ENCODE peak calls at places on chromosome 7, in eight cellular contexts. One of them, this sample, is unnamed.

GRCh38 chr7:131076032-131076431 is 251.6 kb upstream of the MKLN1 start:
- DNase-seq in NCI-H1105 treated with DMSO at 0.1 percent for 48 hours: no peak
- DNase-seq in neural progenitor cell: no peak
- DNase-seq in progenitor cell of endocrine pancreas: no peak
- DNase-seq in NCI-H82: no peak
- DNase-seq in stimulated activated CD8-positive, alpha-beta memory T cell treated with anti-CD3 and anti-CD28 coated beads, Interleukin-2, amount 100 ng/mL, for 1 hour: no peak
- DNase-seq in ovary: no peak
- DNase-seq in iris pigment epithelial cell: peak; percentile 87
- DNase-seq in this sample: no peak

GRCh38 chr7:47757946-47758371 is 176.0 kb upstream of the TNS3 start:
- DNase-seq in NCI-H1105 treated with DMSO at 0.1 percent for 48 hours: no peak
- DNase-seq in neural progenitor cell: no peak
- DNase-seq in progenitor cell of endocrine pancreas: no peak
- DNase-seq in NCI-H82: no peak
- DNase-seq in stimulated activated CD8-positive, alpha-beta memory T cell treated with anti-CD3 and anti-CD28 coated beads, Interleukin-2, amount 100 ng/mL, for 1 hour: no peak
- DNase-seq in ovary: peak; percentile 64
- DNase-seq in iris pigment epithelial cell: peak; percentile 97
- DNase-seq in this sample: no peak

GRCh38 chr7:44117801-44118429 is 5.4 kb downstream of the POLD2 start:
- DNase-seq in NCI-H1105 treated with DMSO at 0.1 percent for 48 hours: no peak
- DNase-seq in neural progenitor cell: no peak
- DNase-seq in progenitor cell of endocrine pancreas: no peak
- DNase-seq in NCI-H82: no peak
- DNase-seq in stimulated activated CD8-positive, alpha-beta memory T cell treated with anti-CD3 and anti-CD28 coated beads, Interleukin-2, amount 100 ng/mL, for 1 hour: no peak
- DNase-seq in ovary: no peak
- DNase-seq in iris pigment epithelial cell: no peak
- DNase-seq in this sample: no peak

GRCh38 chr7:28840515-28841125 is 117.5 kb downstream of the TRIL start:
- DNase-seq in NCI-H1105 treated with DMSO at 0.1 percent for 48 hours: peak; percentile 97
- DNase-seq in neural progenitor cell: no peak
- DNase-seq in progenitor cell of endocrine pancreas: no peak
- DNase-seq in NCI-H82: peak; percentile 26
- DNase-seq in stimulated activated CD8-positive, alpha-beta memory T cell treated with anti-CD3 and anti-CD28 coated beads, Interleukin-2, amount 100 ng/mL, for 1 hour: no peak
- DNase-seq in ovary: no peak
- DNase-seq in iris pigment epithelial cell: peak; percentile 37
- DNase-seq in this sample: no peak

GRCh38 chr7:114530074-114530611 is 115.5 kb downstream of the FOXP2 start:
- DNase-seq in NCI-H1105 treated with DMSO at 0.1 percent for 48 hours: peak; percentile 81
- DNase-seq in neural progenitor cell: no peak
- DNase-seq in progenitor cell of endocrine pancreas: no peak
- DNase-seq in NCI-H82: peak; percentile 21
- DNase-seq in stimulated activated CD8-positive, alpha-beta memory T cell treated with anti-CD3 and anti-CD28 coated beads, Interleukin-2, amount 100 ng/mL, for 1 hour: no peak
- DNase-seq in ovary: no peak
- DNase-seq in iris pigment epithelial cell: peak; percentile 26
- DNase-seq in this sample: no peak

GRCh38 chr7:96624954-96625353 is 84.7 kb downstream of the SEM1 start:
- DNase-seq in NCI-H1105 treated with DMSO at 0.1 percent for 48 hours: no peak
- DNase-seq in neural progenitor cell: no peak
- DNase-seq in progenitor cell of endocrine pancreas: no peak
- DNase-seq in NCI-H82: no peak
- DNase-seq in stimulated activated CD8-positive, alpha-beta memory T cell treated with anti-CD3 and anti-CD28 coated beads, Interleukin-2, amount 100 ng/mL, for 1 hour: no peak
- DNase-seq in ovary: no peak
- DNase-seq in iris pigment epithelial cell: no peak
- DNase-seq in this sample: no peak

GRCh38 chr7:6385110-6385792 is 62.5 kb downstream of the DAGLB start:
- DNase-seq in NCI-H1105 treated with DMSO at 0.1 percent for 48 hours: no peak
- DNase-seq in neural progenitor cell: no peak
- DNase-seq in progenitor cell of endocrine pancreas: no peak
- DNase-seq in NCI-H82: no peak
- DNase-seq in stimulated activated CD8-positive, alpha-beta memory T cell treated with anti-CD3 and anti-CD28 coated beads, Interleukin-2, amount 100 ng/mL, for 1 hour: no peak
- DNase-seq in ovary: no peak
- DNase-seq in iris pigment epithelial cell: peak; percentile 98
- DNase-seq in this sample: peak; percentile 95

GRCh38 chr7:96174812-96175211 is 147.1 kb downstream of the SLC25A13 start:
- DNase-seq in NCI-H1105 treated with DMSO at 0.1 percent for 48 hours: no peak
- DNase-seq in neural progenitor cell: no peak
- DNase-seq in progenitor cell of endocrine pancreas: no peak
- DNase-seq in NCI-H82: no peak
- DNase-seq in stimulated activated CD8-positive, alpha-beta memory T cell treated with anti-CD3 and anti-CD28 coated beads, Interleukin-2, amount 100 ng/mL, for 1 hour: no peak
- DNase-seq in ovary: no peak
- DNase-seq in iris pigment epithelial cell: no peak
- DNase-seq in this sample: no peak

GRCh38 chr7:142999793-143000192 is 27.1 kb downstream of the OR9A2 start:
- DNase-seq in NCI-H1105 treated with DMSO at 0.1 percent for 48 hours: no peak
- DNase-seq in neural progenitor cell: no peak
- DNase-seq in progenitor cell of endocrine pancreas: no peak
- DNase-seq in NCI-H82: no peak
- DNase-seq in stimulated activated CD8-positive, alpha-beta memory T cell treated with anti-CD3 and anti-CD28 coated beads, Interleukin-2, amount 100 ng/mL, for 1 hour: no peak
- DNase-seq in ovary: no peak
- DNase-seq in iris pigment epithelial cell: no peak
- DNase-seq in this sample: no peak

GRCh38 chr7:5997210-5997808 is 11.5 kb downstream of the PMS2 start:
- DNase-seq in NCI-H1105 treated with DMSO at 0.1 percent for 48 hours: peak; percentile 69
- DNase-seq in neural progenitor cell: peak; percentile 72
- DNase-seq in progenitor cell of endocrine pancreas: no peak
- DNase-seq in NCI-H82: peak; percentile 69
- DNase-seq in stimulated activated CD8-positive, alpha-beta memory T cell treated with anti-CD3 and anti-CD28 coated beads, Interleukin-2, amount 100 ng/mL, for 1 hour: peak; percentile 23
- DNase-seq in ovary: peak; percentile 42
- DNase-seq in iris pigment epithelial cell: peak; percentile 75
- DNase-seq in this sample: peak; percentile 40

GRCh38 chr7:121000091-121000983 is 11.8 kb downstream of the CPED1 start:
- DNase-seq in NCI-H1105 treated with DMSO at 0.1 percent for 48 hours: no peak
- DNase-seq in neural progenitor cell: no peak
- DNase-seq in progenitor cell of endocrine pancreas: no peak
- DNase-seq in NCI-H82: no peak
- DNase-seq in stimulated activated CD8-positive, alpha-beta memory T cell treated with anti-CD3 and anti-CD28 coated beads, Interleukin-2, amount 100 ng/mL, for 1 hour: no peak
- DNase-seq in ovary: no peak
- DNase-seq in iris pigment epithelial cell: peak; percentile 86
- DNase-seq in this sample: no peak

GRCh38 chr7:92837214-92837749 is 909 bp upstream of the CDK6 start:
- DNase-seq in NCI-H1105 treated with DMSO at 0.1 percent for 48 hours: peak; percentile 60
- DNase-seq in neural progenitor cell: peak; percentile 19
- DNase-seq in progenitor cell of endocrine pancreas: no peak
- DNase-seq in NCI-H82: peak; percentile 39
- DNase-seq in stimulated activated CD8-positive, alpha-beta memory T cell treated with anti-CD3 and anti-CD28 coated beads, Interleukin-2, amount 100 ng/mL, for 1 hour: no peak
- DNase-seq in ovary: no peak
- DNase-seq in iris pigment epithelial cell: no peak
- DNase-seq in this sample: peak; percentile 38

GRCh38 chr7:103597606-103598005 is 151.6 kb upstream of the SLC26A5 start:
- DNase-seq in NCI-H1105 treated with DMSO at 0.1 percent for 48 hours: no peak
- DNase-seq in neural progenitor cell: no peak
- DNase-seq in progenitor cell of endocrine pancreas: no peak
- DNase-seq in NCI-H82: no peak
- DNase-seq in stimulated activated CD8-positive, alpha-beta memory T cell treated with anti-CD3 and anti-CD28 coated beads, Interleukin-2, amount 100 ng/mL, for 1 hour: no peak
- DNase-seq in ovary: no peak
- DNase-seq in iris pigment epithelial cell: no peak
- DNase-seq in this sample: no peak

GRCh38 chr7:102068846-102069245 is 217.8 kb upstream of the SH2B2 start:
- DNase-seq in NCI-H1105 treated with DMSO at 0.1 percent for 48 hours: no peak
- DNase-seq in neural progenitor cell: no peak
- DNase-seq in progenitor cell of endocrine pancreas: no peak
- DNase-seq in NCI-H82: no peak
- DNase-seq in stimulated activated CD8-positive, alpha-beta memory T cell treated with anti-CD3 and anti-CD28 coated beads, Interleukin-2, amount 100 ng/mL, for 1 hour: no peak
- DNase-seq in ovary: no peak
- DNase-seq in iris pigment epithelial cell: no peak
- DNase-seq in this sample: no peak

GRCh38 chr7:111650456-111650999 is 88.2 kb upstream of the IMMP2L start:
- DNase-seq in NCI-H1105 treated with DMSO at 0.1 percent for 48 hours: no peak
- DNase-seq in neural progenitor cell: no peak
- DNase-seq in progenitor cell of endocrine pancreas: no peak
- DNase-seq in NCI-H82: no peak
- DNase-seq in stimulated activated CD8-positive, alpha-beta memory T cell treated with anti-CD3 and anti-CD28 coated beads, Interleukin-2, amount 100 ng/mL, for 1 hour: no peak
- DNase-seq in ovary: no peak
- DNase-seq in iris pigment epithelial cell: peak; percentile 51
- DNase-seq in this sample: no peak

GRCh38 chr7:159075563-159076238 is 69.0 kb downstream of the VIPR2 start:
- DNase-seq in NCI-H1105 treated with DMSO at 0.1 percent for 48 hours: no peak
- DNase-seq in neural progenitor cell: no peak
- DNase-seq in progenitor cell of endocrine pancreas: no peak
- DNase-seq in NCI-H82: no peak
- DNase-seq in stimulated activated CD8-positive, alpha-beta memory T cell treated with anti-CD3 and anti-CD28 coated beads, Interleukin-2, amount 100 ng/mL, for 1 hour: no peak
- DNase-seq in ovary: no peak
- DNase-seq in iris pigment epithelial cell: no peak
- DNase-seq in this sample: no peak

GRCh38 chr7:142720981-142721380 is 28.3 kb upstream of the PRSS1 start:
- DNase-seq in NCI-H1105 treated with DMSO at 0.1 percent for 48 hours: no peak
- DNase-seq in neural progenitor cell: no peak
- DNase-seq in progenitor cell of endocrine pancreas: no peak
- DNase-seq in NCI-H82: no peak
- DNase-seq in stimulated activated CD8-positive, alpha-beta memory T cell treated with anti-CD3 and anti-CD28 coated beads, Interleukin-2, amount 100 ng/mL, for 1 hour: no peak
- DNase-seq in ovary: no peak
- DNase-seq in iris pigment epithelial cell: no peak
- DNase-seq in this sample: no peak

GRCh38 chr7:117090820-117091219 is 137.5 kb downstream of the ST7 start:
- DNase-seq in NCI-H1105 treated with DMSO at 0.1 percent for 48 hours: no peak
- DNase-seq in neural progenitor cell: no peak
- DNase-seq in progenitor cell of endocrine pancreas: no peak
- DNase-seq in NCI-H82: no peak
- DNase-seq in stimulated activated CD8-positive, alpha-beta memory T cell treated with anti-CD3 and anti-CD28 coated beads, Interleukin-2, amount 100 ng/mL, for 1 hour: no peak
- DNase-seq in ovary: no peak
- DNase-seq in iris pigment epithelial cell: no peak
- DNase-seq in this sample: no peak

GRCh38 chr7:94003446-94004023 is 620 bp downstream of the BET1 start:
- DNase-seq in NCI-H1105 treated with DMSO at 0.1 percent for 48 hours: peak; percentile 26
- DNase-seq in neural progenitor cell: peak; percentile 20
- DNase-seq in progenitor cell of endocrine pancreas: no peak
- DNase-seq in NCI-H82: peak; percentile 54
- DNase-seq in stimulated activated CD8-positive, alpha-beta memory T cell treated with anti-CD3 and anti-CD28 coated beads, Interleukin-2, amount 100 ng/mL, for 1 hour: no peak
- DNase-seq in ovary: no peak
- DNase-seq in iris pigment epithelial cell: peak; percentile 33
- DNase-seq in this sample: no peak

GRCh38 chr7:85447004-85447403 is 260.1 kb upstream of the SEMA3D start:
- DNase-seq in NCI-H1105 treated with DMSO at 0.1 percent for 48 hours: no peak
- DNase-seq in neural progenitor cell: no peak
- DNase-seq in progenitor cell of endocrine pancreas: no peak
- DNase-seq in NCI-H82: no peak
- DNase-seq in stimulated activated CD8-positive, alpha-beta memory T cell treated with anti-CD3 and anti-CD28 coated beads, Interleukin-2, amount 100 ng/mL, for 1 hour: no peak
- DNase-seq in ovary: no peak
- DNase-seq in iris pigment epithelial cell: no peak
- DNase-seq in this sample: no peak

GRCh38 chr7:66256281-66256680 is 51.1 kb downstream of the TPST1 start:
- DNase-seq in NCI-H1105 treated with DMSO at 0.1 percent for 48 hours: no peak
- DNase-seq in neural progenitor cell: no peak
- DNase-seq in progenitor cell of endocrine pancreas: no peak
- DNase-seq in NCI-H82: no peak
- DNase-seq in stimulated activated CD8-positive, alpha-beta memory T cell treated with anti-CD3 and anti-CD28 coated beads, Interleukin-2, amount 100 ng/mL, for 1 hour: no peak
- DNase-seq in ovary: no peak
- DNase-seq in iris pigment epithelial cell: no peak
- DNase-seq in this sample: no peak

GRCh38 chr7:44213872-44214595 is 13.3 kb downstream of the YKT6 start:
- DNase-seq in NCI-H1105 treated with DMSO at 0.1 percent for 48 hours: peak; percentile 49
- DNase-seq in neural progenitor cell: peak; percentile 80
- DNase-seq in progenitor cell of endocrine pancreas: no peak
- DNase-seq in NCI-H82: peak; percentile 75
- DNase-seq in stimulated activated CD8-positive, alpha-beta memory T cell treated with anti-CD3 and anti-CD28 coated beads, Interleukin-2, amount 100 ng/mL, for 1 hour: no peak
- DNase-seq in ovary: no peak
- DNase-seq in iris pigment epithelial cell: peak; percentile 43
- DNase-seq in this sample: peak; percentile 33

GRCh38 chr7:117045927-117046710 is 92.8 kb downstream of the ST7 start:
- DNase-seq in NCI-H1105 treated with DMSO at 0.1 percent for 48 hours: no peak
- DNase-seq in neural progenitor cell: no peak
- DNase-seq in progenitor cell of endocrine pancreas: no peak
- DNase-seq in NCI-H82: no peak
- DNase-seq in stimulated activated CD8-positive, alpha-beta memory T cell treated with anti-CD3 and anti-CD28 coated beads, Interleukin-2, amount 100 ng/mL, for 1 hour: no peak
- DNase-seq in ovary: no peak
- DNase-seq in iris pigment epithelial cell: no peak
- DNase-seq in this sample: no peak

GRCh38 chr7:33143996-33144718 is 14.8 kb downstream of the BBS9 start:
- DNase-seq in NCI-H1105 treated with DMSO at 0.1 percent for 48 hours: no peak
- DNase-seq in neural progenitor cell: no peak
- DNase-seq in progenitor cell of endocrine pancreas: no peak
- DNase-seq in NCI-H82: no peak
- DNase-seq in stimulated activated CD8-positive, alpha-beta memory T cell treated with anti-CD3 and anti-CD28 coated beads, Interleukin-2, amount 100 ng/mL, for 1 hour: no peak
- DNase-seq in ovary: no peak
- DNase-seq in iris pigment epithelial cell: peak; percentile 72
- DNase-seq in this sample: peak; percentile 25

GRCh38 chr7:26449175-26450165 is 157.8 kb downstream of the SNX10 start:
- DNase-seq in NCI-H1105 treated with DMSO at 0.1 percent for 48 hours: no peak
- DNase-seq in neural progenitor cell: no peak
- DNase-seq in progenitor cell of endocrine pancreas: no peak
- DNase-seq in NCI-H82: no peak
- DNase-seq in stimulated activated CD8-positive, alpha-beta memory T cell treated with anti-CD3 and anti-CD28 coated beads, Interleukin-2, amount 100 ng/mL, for 1 hour: no peak
- DNase-seq in ovary: no peak
- DNase-seq in iris pigment epithelial cell: peak; percentile 3
- DNase-seq in this sample: peak; percentile 93

GRCh38 chr7:115145512-115145911 is 223.6 kb downstream of the MDFIC start:
- DNase-seq in NCI-H1105 treated with DMSO at 0.1 percent for 48 hours: no peak
- DNase-seq in neural progenitor cell: no peak
- DNase-seq in progenitor cell of endocrine pancreas: no peak
- DNase-seq in NCI-H82: no peak
- DNase-seq in stimulated activated CD8-positive, alpha-beta memory T cell treated with anti-CD3 and anti-CD28 coated beads, Interleukin-2, amount 100 ng/mL, for 1 hour: no peak
- DNase-seq in ovary: no peak
- DNase-seq in iris pigment epithelial cell: peak; percentile 70
- DNase-seq in this sample: no peak

GRCh38 chr7:25398418-25398817 is 170.1 kb upstream of the NPVF start:
- DNase-seq in NCI-H1105 treated with DMSO at 0.1 percent for 48 hours: no peak
- DNase-seq in neural progenitor cell: no peak
- DNase-seq in progenitor cell of endocrine pancreas: no peak
- DNase-seq in NCI-H82: no peak
- DNase-seq in stimulated activated CD8-positive, alpha-beta memory T cell treated with anti-CD3 and anti-CD28 coated beads, Interleukin-2, amount 100 ng/mL, for 1 hour: no peak
- DNase-seq in ovary: no peak
- DNase-seq in iris pigment epithelial cell: no peak
- DNase-seq in this sample: no peak

GRCh38 chr7:98097042-98097645 is 9.5 kb upstream of the LMTK2 start:
- DNase-seq in NCI-H1105 treated with DMSO at 0.1 percent for 48 hours: no peak
- DNase-seq in neural progenitor cell: no peak
- DNase-seq in progenitor cell of endocrine pancreas: no peak
- DNase-seq in NCI-H82: no peak
- DNase-seq in stimulated activated CD8-positive, alpha-beta memory T cell treated with anti-CD3 and anti-CD28 coated beads, Interleukin-2, amount 100 ng/mL, for 1 hour: no peak
- DNase-seq in ovary: no peak
- DNase-seq in iris pigment epithelial cell: no peak
- DNase-seq in this sample: no peak

GRCh38 chr7:69677054-69677847 is 79.0 kb downstream of the AUTS2 start:
- DNase-seq in NCI-H1105 treated with DMSO at 0.1 percent for 48 hours: no peak
- DNase-seq in neural progenitor cell: peak; percentile 25
- DNase-seq in progenitor cell of endocrine pancreas: no peak
- DNase-seq in NCI-H82: peak; percentile 69
- DNase-seq in stimulated activated CD8-positive, alpha-beta memory T cell treated with anti-CD3 and anti-CD28 coated beads, Interleukin-2, amount 100 ng/mL, for 1 hour: no peak
- DNase-seq in ovary: no peak
- DNase-seq in iris pigment epithelial cell: no peak
- DNase-seq in this sample: no peak

GRCh38 chr7:73789051-73789450 is 19.0 kb upstream of the CLDN3 start:
- DNase-seq in NCI-H1105 treated with DMSO at 0.1 percent for 48 hours: no peak
- DNase-seq in neural progenitor cell: no peak
- DNase-seq in progenitor cell of endocrine pancreas: no peak
- DNase-seq in NCI-H82: no peak
- DNase-seq in stimulated activated CD8-positive, alpha-beta memory T cell treated with anti-CD3 and anti-CD28 coated beads, Interleukin-2, amount 100 ng/mL, for 1 hour: no peak
- DNase-seq in ovary: no peak
- DNase-seq in iris pigment epithelial cell: no peak
- DNase-seq in this sample: no peak

GRCh38 chr7:42736931-42737330 is 174.9 kb downstream of the C7orf25 start:
- DNase-seq in NCI-H1105 treated with DMSO at 0.1 percent for 48 hours: no peak
- DNase-seq in neural progenitor cell: peak; percentile 16
- DNase-seq in progenitor cell of endocrine pancreas: no peak
- DNase-seq in NCI-H82: no peak
- DNase-seq in stimulated activated CD8-positive, alpha-beta memory T cell treated with anti-CD3 and anti-CD28 coated beads, Interleukin-2, amount 100 ng/mL, for 1 hour: no peak
- DNase-seq in ovary: no peak
- DNase-seq in iris pigment epithelial cell: peak; percentile 16
- DNase-seq in this sample: no peak

GRCh38 chr7:104482362-104483042 is 154.1 kb downstream of the LHFPL3 start:
- DNase-seq in NCI-H1105 treated with DMSO at 0.1 percent for 48 hours: peak; percentile 94
- DNase-seq in neural progenitor cell: no peak
- DNase-seq in progenitor cell of endocrine pancreas: no peak
- DNase-seq in NCI-H82: peak; percentile 95
- DNase-seq in stimulated activated CD8-positive, alpha-beta memory T cell treated with anti-CD3 and anti-CD28 coated beads, Interleukin-2, amount 100 ng/mL, for 1 hour: no peak
- DNase-seq in ovary: no peak
- DNase-seq in iris pigment epithelial cell: no peak
- DNase-seq in this sample: no peak

GRCh38 chr7:55552320-55553086 is 19.8 kb downstream of the VOPP1 start:
- DNase-seq in NCI-H1105 treated with DMSO at 0.1 percent for 48 hours: no peak
- DNase-seq in neural progenitor cell: no peak
- DNase-seq in progenitor cell of endocrine pancreas: no peak
- DNase-seq in NCI-H82: no peak
- DNase-seq in stimulated activated CD8-positive, alpha-beta memory T cell treated with anti-CD3 and anti-CD28 coated beads, Interleukin-2, amount 100 ng/mL, for 1 hour: no peak
- DNase-seq in ovary: no peak
- DNase-seq in iris pigment epithelial cell: peak; percentile 97
- DNase-seq in this sample: peak; percentile 93